ENCODE peak calls at places on chromosomes 3 and 15, in five cellular contexts. J is fibroblast of lung, P is adrenal gland, D is BJ, X is AG09309. L is an unnamed sample.
A peak's percentile ranks its signal among the peaks of the same experiment; 100 is the strongest.

GRCh38 chr3:184631339-184631965 is 69.9 kb downstream of the EPHB3 start:
- DNase-seq in J (no peak), X (no peak), P (no peak), D (no peak), L (no peak)

GRCh38 chr3:134136604-134137003 is 106.9 kb upstream of the SLCO2A1 start:
- DNase-seq in X (no peak), P (no peak), J (no peak), D (no peak), L (no peak)

GRCh38 chr3:14525685-14526631 is 14.2 kb downstream of the GRIP2 start:
- DNase-seq in P (peak; percentile 56), J (peak; percentile 5), X (peak; percentile 37), D (peak; percentile 18), L (peak; percentile 72)

GRCh38 chr3:8143186-8143585 is 358.4 kb upstream of the LMCD1 start:
- DNase-seq in J (no peak), D (no peak), X (no peak), P (no peak), L (peak; percentile 59)

GRCh38 chr3:113147608-113148306 is 63.6 kb upstream of the BOC start:
- DNase-seq in X (no peak), J (no peak), P (no peak), D (no peak), L (peak; percentile 43)

GRCh38 chr15:61228025-61228901 is 839 bp downstream of the RORA start:
- DNase-seq in P (peak; percentile 19), X (no peak), J (peak; percentile 45), D (no peak), L (peak; percentile 39)

GRCh38 chr15:74196175-74196574 is 6.4 kb downstream of the STRA6 start:
- DNase-seq in D (peak; percentile 89), J (peak; percentile 83), X (peak; percentile 94), P (peak; percentile 88), L (peak; percentile 98)

GRCh38 chr3:159964166-159964973 is 24.3 kb upstream of the IL12A start:
- DNase-seq in D (no peak), J (peak; percentile 86), P (no peak), X (no peak), L (peak; percentile 78)

GRCh38 chr15:63905131-63905530 is 71.4 kb upstream of the HERC1 start:
- DNase-seq in X (no peak), P (no peak), J (peak; percentile 48), D (no peak), L (no peak)

GRCh38 chr3:54950391-54951003 is 22.6 kb upstream of the LRTM1 start:
- DNase-seq in J (no peak), D (no peak), P (no peak), X (no peak), L (peak; percentile 46)

GRCh38 chr3:78974181-78974770 is 793.5 kb downstream of the ROBO1 start:
- DNase-seq in D (no peak), X (peak; percentile 21), J (no peak), P (no peak), L (peak; percentile 51)

GRCh38 chr3:53890726-53891499 is 746 bp downstream of the SELENOK start:
- DNase-seq in X (no peak), D (no peak), P (peak; percentile 30), J (no peak), L (peak; percentile 47)

GRCh38 chr3:48222616-48223513 is at the start of gene CAMP:
- DNase-seq in J (peak; percentile 36), X (peak; percentile 25), P (peak; percentile 63), D (no peak), L (peak; percentile 45)

GRCh38 chr15:69082041-69082502 is 67.6 kb downstream of the NOX5 start:
- DNase-seq in P (peak; percentile 63), J (peak; percentile 91), X (peak; percentile 25), D (no peak), L (peak; percentile 89)

GRCh38 chr3:47824541-47825473 is 21.9 kb downstream of the DHX30 start:
- DNase-seq in X (peak; percentile 33), P (peak; percentile 76), D (peak; percentile 41), J (peak; percentile 85), L (peak; percentile 78)

GRCh38 chr3:46397111-46397510 is 9.8 kb downstream of the CCR5AS start:
- DNase-seq in J (no peak), X (no peak), D (no peak), P (no peak), L (no peak)
- TF ChIP-seq CTCF in J (no peak), X (no peak), D (no peak), P (no peak), L (no peak)

GRCh38 chr3:182793663-182794454 is 555 bp downstream of the ATP11B start:
- DNase-seq in J (peak; percentile 40), P (peak; percentile 45), X (no peak), D (no peak), L (peak; percentile 47)
- H3K4me3 ChIP-seq in J (peak overlapping the region; percentile 90), P (peak overlapping the region; percentile 100), X (peak overlapping the region; percentile 78), D (peak overlapping the region; percentile 74), L (peak overlapping the region; percentile 98)

GRCh38 chr3:129421236-129421883 is 7.1 kb downstream of the EFCAB12 start:
- DNase-seq in X (no peak), D (no peak), P (no peak), J (no peak), L (no peak)

GRCh38 chr3:129419476-129419875 is 9.0 kb downstream of the EFCAB12 start:
- DNase-seq in D (no peak), X (no peak), J (no peak), P (no peak), L (no peak)

GRCh38 chr3:129422897-129423296 is 5.5 kb downstream of the EFCAB12 start:
- DNase-seq in D (no peak), J (no peak), P (no peak), X (no peak), L (no peak)

GRCh38 chr3:129424185-129424841 is 4.1 kb downstream of the EFCAB12 start:
- DNase-seq in J (no peak), D (no peak), X (no peak), P (no peak), L (no peak)

DNA sequence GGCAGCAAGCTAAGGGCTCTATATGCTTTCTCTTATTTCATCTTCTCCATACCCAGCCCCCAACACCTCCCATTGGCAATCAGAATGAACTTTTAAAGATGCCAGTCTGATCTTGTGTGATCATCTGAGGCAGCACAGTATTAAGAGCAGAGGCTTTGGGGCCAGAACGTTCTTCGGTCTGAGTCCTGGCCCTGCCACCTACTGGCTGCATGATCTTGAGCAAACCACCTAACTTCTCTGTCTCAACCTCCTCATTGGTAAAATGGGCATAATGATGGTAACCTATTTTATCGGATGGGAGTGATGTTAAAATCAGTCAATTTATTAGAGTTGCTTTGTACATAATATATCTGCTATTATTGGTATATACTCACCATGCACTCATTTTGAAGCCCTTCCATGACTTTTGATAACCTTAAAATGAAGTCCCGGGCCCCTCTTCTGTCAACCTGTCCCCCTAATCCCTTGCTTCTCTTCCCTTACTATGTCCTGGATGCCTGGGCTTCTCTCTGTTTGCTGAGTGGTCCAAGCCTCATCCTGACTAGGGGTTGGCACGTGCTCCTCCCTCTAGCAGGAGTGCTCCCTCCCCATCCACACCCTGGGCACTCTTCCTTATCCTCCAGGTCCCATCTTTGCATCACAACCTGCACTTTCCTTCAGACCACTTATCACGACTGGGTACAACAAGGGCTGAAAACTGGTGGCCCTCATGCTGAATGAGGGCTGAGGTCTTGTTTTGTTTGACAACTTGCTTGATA is 6.3 kb downstream of the EFCAB12 start:
- DNase-seq in J (no peak), D (no peak), P (no peak), X (no peak), L (peak; percentile 19)
- TF ChIP-seq CTCF in J (no peak), D (peak; percentile 24), P (no peak), X (peak; percentile 30), L (peak; percentile 18)

GRCh38 chr15:44715797-44716334 is 4.5 kb downstream of the B2M start:
- DNase-seq in D (no peak), J (no peak), X (no peak), P (no peak), L (no peak)
- H3K4me3 ChIP-seq in D (no peak overlapping the region), J (no peak overlapping the region), X (no peak overlapping the region), P (peak overlapping the region; percentile 18), L (no peak overlapping the region)

DNA sequence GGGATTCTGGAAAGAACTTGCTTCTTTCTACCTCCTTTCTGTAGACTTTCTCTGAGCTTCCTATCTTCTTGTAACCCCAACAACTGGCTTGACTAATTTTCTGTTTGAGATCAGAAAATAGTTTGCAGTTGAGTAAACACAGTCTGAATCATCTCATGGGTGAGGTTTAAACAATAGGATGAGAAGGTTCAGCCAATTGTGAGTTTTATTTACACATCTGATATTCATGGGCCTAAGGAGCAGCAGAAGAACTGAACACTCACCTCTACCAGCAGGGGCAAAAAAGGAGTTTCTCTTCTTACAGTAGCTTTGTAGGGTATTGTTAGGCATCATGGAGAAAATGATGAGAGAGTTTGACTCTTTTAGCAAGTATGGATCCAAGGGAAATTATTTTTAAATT is 54.2 kb downstream of the DTWD1 start:
- DNase-seq in P (no peak), J (peak; percentile 58), D (peak; percentile 43), X (peak; percentile 67), L (peak; percentile 95)
- TF ChIP-seq CTCF in P (no peak), J (no peak), D (peak; percentile 46), X (peak; percentile 44), L (peak; percentile 69)

GRCh38 chr15:95684693-95685115 is 645.8 kb upstream of the NR2F2 start:
- DNase-seq in J (peak; percentile 90), D (peak; percentile 54), P (no peak), X (peak; percentile 37), L (peak; percentile 89)
- H3K4me3 ChIP-seq in J (no peak overlapping the region), D (no peak overlapping the region), P (no peak overlapping the region), X (no peak overlapping the region), L (no peak overlapping the region)

GRCh38 chr3:28334552-28334951 is 14.0 kb upstream of the ZCWPW2 start:
- DNase-seq in P (no peak), J (peak; percentile 28), X (no peak), D (no peak), L (peak; percentile 28)
- TF ChIP-seq CTCF in P (no peak), J (no peak), X (no peak), D (peak; percentile 12), L (peak; percentile 9)

GRCh38 chr3:42707620-42708355 is 5.2 kb upstream of the HHATL start:
- DNase-seq in D (no peak), X (no peak), P (no peak), J (no peak), L (no peak)
- H3K4me3 ChIP-seq in D (no peak overlapping the region), X (no peak overlapping the region), P (no peak overlapping the region), J (no peak overlapping the region), L (no peak overlapping the region)

L was measured in fibroblast of the aortic adventitia.